ENCODE peak calls at places on chromosomes 13 and 19, in four cellular contexts. One of them, this sample, is unnamed.

GRCh38 chr13:72258340-72258981 is 391.5 kb upstream of the DACH1 start:
- DNase-seq in right lobe of liver: no peak
- DNase-seq in AML-193: no peak
- DNase-seq in M059J: no peak
- DNase-seq in this sample: no peak

GRCh38 chr19:30870861-30871260 is 478.4 kb downstream of the TSHZ3 start:
- DNase-seq in AML-193: no peak
- DNase-seq in right lobe of liver: no peak
- DNase-seq in M059J: peak
- DNase-seq in this sample: peak

GRCh38 chr19:7645159-7645558 is 8.2 kb downstream of the STXBP2 start:
- DNase-seq in AML-193: no peak
- DNase-seq in M059J: no peak
- DNase-seq in right lobe of liver: no peak
- DNase-seq in this sample: no peak

GRCh38 chr13:45468676-45469075 is 3.9 kb downstream of the COG3 start:
- DNase-seq in AML-193: no peak
- DNase-seq in right lobe of liver: no peak
- DNase-seq in M059J: no peak
- DNase-seq in this sample: no peak

GRCh38 chr13:94233401-94233800 is 246.1 kb downstream of the DCT start:
- DNase-seq in right lobe of liver: no peak
- DNase-seq in M059J: peak
- DNase-seq in AML-193: no peak
- DNase-seq in this sample: no peak

GRCh38 chr19:5691205-5691929 is 1.3 kb downstream of the RPL36 start:
- DNase-seq in AML-193: no peak
- DNase-seq in M059J: no peak
- DNase-seq in right lobe of liver: peak
- DNase-seq in this sample: no peak

GRCh38 chr19:37136118-37136517 is 36.4 kb downstream of the ZNF585A start:
- DNase-seq in M059J: no peak
- DNase-seq in AML-193: no peak
- DNase-seq in right lobe of liver: no peak
- DNase-seq in this sample: no peak

GRCh38 chr13:38897521-38897920 is 93.1 kb downstream of the STOML3 start:
- DNase-seq in right lobe of liver: no peak
- DNase-seq in M059J: no peak
- DNase-seq in AML-193: no peak
- DNase-seq in this sample: no peak

GRCh38 chr13:25286969-25287961 is at the start of gene MTMR6:
- DNase-seq in M059J: peak
- DNase-seq in right lobe of liver: peak
- DNase-seq in AML-193: peak
- DNase-seq in this sample: peak

GRCh38 chr19:49605605-49606004 is 14.6 kb downstream of the PRR12 start:
- DNase-seq in M059J: no peak
- DNase-seq in AML-193: no peak
- DNase-seq in right lobe of liver: no peak
- DNase-seq in this sample: no peak

GRCh38 chr19:19338082-19338481 is 17.5 kb downstream of the MAU2 start:
- DNase-seq in AML-193: no peak
- DNase-seq in M059J: peak
- DNase-seq in right lobe of liver: no peak
- DNase-seq in this sample: no peak

GRCh38 chr19:9615828-9616227 is 5.2 kb downstream of the ZNF561 start:
- DNase-seq in M059J: no peak
- DNase-seq in AML-193: no peak
- DNase-seq in right lobe of liver: no peak
- DNase-seq in this sample: no peak

GRCh38 chr19:32896516-32897214 is 27.1 kb upstream of the SLC7A9 start:
- DNase-seq in right lobe of liver: no peak
- DNase-seq in M059J: peak
- DNase-seq in AML-193: no peak
- DNase-seq in this sample: no peak

GRCh38 chr13:75739244-75739868 is 103.2 kb downstream of the LMO7 start:
- DNase-seq in M059J: peak
- DNase-seq in AML-193: no peak
- DNase-seq in right lobe of liver: no peak
- DNase-seq in this sample: no peak

GRCh38 chr13:40340368-40341085 is 325.9 kb downstream of the FOXO1 start:
- DNase-seq in AML-193: no peak
- DNase-seq in right lobe of liver: peak
- DNase-seq in M059J: peak
- DNase-seq in this sample: peak

GRCh38 chr13:48126944-48127814 is 32.3 kb upstream of the MED4 start:
- DNase-seq in right lobe of liver: no peak
- DNase-seq in M059J: peak
- DNase-seq in AML-193: peak
- DNase-seq in this sample: peak

GRCh38 chr13:28494861-28495585 is at the start of gene FLT1:
- DNase-seq in AML-193: no peak
- DNase-seq in right lobe of liver: peak
- DNase-seq in M059J: peak
- DNase-seq in this sample: peak

This sample was measured in left lobe of liver.